ENCODE peak calls at places on chromosomes 16 and 17, in seven cellular contexts. One of them, this sample, is unnamed.
A peak's percentile ranks its signal among the peaks of the same experiment; 100 is the strongest.

GRCh38 chr17:68197091-68197996 is 50.5 kb upstream of the AMZ2 start:
- DNase-seq in pancreas: peak; percentile 78
- DNase-seq in psoas muscle: peak; percentile 70
- DNase-seq in kidney: peak; percentile 78
- DNase-seq in breast epithelium: no peak
- DNase-seq in HepG2: no peak
- DNase-seq in body of pancreas: no peak
- DNase-seq in this sample: no peak

GRCh38 chr17:74408262-74408661 is 23.6 kb upstream of the GPRC5C start:
- DNase-seq in HepG2: peak; percentile 71
- DNase-seq in kidney: no peak
- DNase-seq in body of pancreas: peak; percentile 31
- DNase-seq in breast epithelium: no peak
- DNase-seq in pancreas: no peak
- DNase-seq in psoas muscle: peak; percentile 67
- DNase-seq in this sample: no peak

GRCh38 chr17:21098934-21099687 is 27.7 kb upstream of the DHRS7B start:
- DNase-seq in breast epithelium: peak; percentile 28
- DNase-seq in HepG2: peak; percentile 80
- DNase-seq in psoas muscle: peak; percentile 73
- DNase-seq in pancreas: no peak
- DNase-seq in body of pancreas: peak; percentile 19
- DNase-seq in kidney: peak; percentile 75
- DNase-seq in this sample: no peak

GRCh38 chr17:58303981-58304734 is 23.4 kb upstream of the MPO start:
- DNase-seq in kidney: peak; percentile 62
- DNase-seq in breast epithelium: peak; percentile 15
- DNase-seq in body of pancreas: peak; percentile 52
- DNase-seq in pancreas: peak; percentile 83
- DNase-seq in psoas muscle: no peak
- DNase-seq in HepG2: peak; percentile 52
- DNase-seq in this sample: peak; percentile 56

GRCh38 chr16:86970279-86970678 is 346.9 kb downstream of the C16orf95 start:
- DNase-seq in pancreas: no peak
- DNase-seq in breast epithelium: no peak
- DNase-seq in body of pancreas: no peak
- DNase-seq in HepG2: no peak
- DNase-seq in kidney: peak; percentile 7
- DNase-seq in psoas muscle: peak; percentile 39
- DNase-seq in this sample: no peak

GRCh38 chr16:24789881-24790280 is 55.9 kb upstream of the SLC5A11 start:
- DNase-seq in pancreas: no peak
- DNase-seq in HepG2: no peak
- DNase-seq in breast epithelium: no peak
- DNase-seq in body of pancreas: no peak
- DNase-seq in psoas muscle: no peak
- DNase-seq in kidney: no peak
- DNase-seq in this sample: no peak

GRCh38 chr16:83171396-83171795 is 544.6 kb downstream of the CDH13 start:
- DNase-seq in kidney: no peak
- DNase-seq in psoas muscle: no peak
- DNase-seq in HepG2: no peak
- DNase-seq in pancreas: no peak
- DNase-seq in breast epithelium: no peak
- DNase-seq in body of pancreas: no peak
- DNase-seq in this sample: no peak

GRCh38 chr17:45320931-45321461 is 4.2 kb upstream of the MAP3K14 start:
- DNase-seq in psoas muscle: no peak
- DNase-seq in kidney: peak; percentile 63
- DNase-seq in pancreas: no peak
- DNase-seq in breast epithelium: no peak
- DNase-seq in body of pancreas: no peak
- DNase-seq in HepG2: no peak
- DNase-seq in this sample: no peak

GRCh38 chr16:70759666-70760065 is 41.3 kb downstream of the VAC14 start:
- DNase-seq in body of pancreas: no peak
- DNase-seq in psoas muscle: no peak
- DNase-seq in kidney: peak; percentile 21
- DNase-seq in breast epithelium: no peak
- DNase-seq in HepG2: no peak
- DNase-seq in pancreas: no peak
- DNase-seq in this sample: no peak

GRCh38 chr17:80855968-80856862 is 135.4 kb upstream of the CHMP6 start:
- DNase-seq in HepG2: peak; percentile 31
- DNase-seq in kidney: peak; percentile 83
- DNase-seq in breast epithelium: peak; percentile 70
- DNase-seq in body of pancreas: no peak
- DNase-seq in psoas muscle: peak; percentile 91
- DNase-seq in pancreas: no peak
- DNase-seq in this sample: peak; percentile 70

GRCh38 chr17:45309400-45309799 is 7.4 kb downstream of the MAP3K14 start:
- DNase-seq in breast epithelium: no peak
- DNase-seq in psoas muscle: no peak
- DNase-seq in body of pancreas: no peak
- DNase-seq in kidney: no peak
- DNase-seq in HepG2: no peak
- DNase-seq in pancreas: no peak
- DNase-seq in this sample: no peak

GRCh38 chr16:8398548-8398947 is 191.8 kb downstream of the TMEM114 start:
- DNase-seq in breast epithelium: no peak
- DNase-seq in pancreas: no peak
- DNase-seq in kidney: no peak
- DNase-seq in body of pancreas: no peak
- DNase-seq in HepG2: no peak
- DNase-seq in psoas muscle: no peak
- DNase-seq in this sample: no peak

GRCh38 chr16:87076950-87077749 is 240.0 kb downstream of the C16orf95 start:
- DNase-seq in HepG2: peak; percentile 63
- DNase-seq in body of pancreas: peak; percentile 82
- DNase-seq in psoas muscle: no peak
- DNase-seq in breast epithelium: no peak
- DNase-seq in pancreas: peak; percentile 90
- DNase-seq in kidney: no peak
- DNase-seq in this sample: no peak

GRCh38 chr16:66746682-66747081 is 4.7 kb downstream of the DYNC1LI2 start:
- DNase-seq in pancreas: no peak
- DNase-seq in HepG2: no peak
- DNase-seq in body of pancreas: no peak
- DNase-seq in kidney: no peak
- DNase-seq in breast epithelium: no peak
- DNase-seq in psoas muscle: no peak
- DNase-seq in this sample: no peak

GRCh38 chr16:87948119-87948545 is 3.1 kb upstream of the BANP start:
- DNase-seq in breast epithelium: no peak
- DNase-seq in psoas muscle: no peak
- DNase-seq in body of pancreas: no peak
- DNase-seq in pancreas: peak; percentile 15
- DNase-seq in kidney: peak; percentile 20
- DNase-seq in HepG2: peak; percentile 63
- DNase-seq in this sample: no peak

GRCh38 chr17:39934324-39934723 is 6.8 kb downstream of the LRRC3C start:
- DNase-seq in pancreas: no peak
- DNase-seq in breast epithelium: no peak
- DNase-seq in kidney: no peak
- DNase-seq in psoas muscle: no peak
- DNase-seq in HepG2: peak; percentile 61
- DNase-seq in body of pancreas: no peak
- DNase-seq in this sample: no peak
- H3K27ac ChIP-seq in pancreas: no peak overlapping the region
- H3K27ac ChIP-seq in breast epithelium: no peak overlapping the region
- H3K27ac ChIP-seq in kidney: no peak overlapping the region
- H3K27ac ChIP-seq in psoas muscle: peak overlapping the region; percentile 61
- H3K27ac ChIP-seq in HepG2: no peak overlapping the region
- H3K27ac ChIP-seq in body of pancreas: no peak overlapping the region
- H3K27ac ChIP-seq in this sample: no peak overlapping the region

GRCh38 chr17:82240506-82241182 is 11.8 kb downstream of the SLC16A3 start:
- DNase-seq in body of pancreas: no peak
- DNase-seq in HepG2: no peak
- DNase-seq in psoas muscle: peak; percentile 54
- DNase-seq in kidney: peak; percentile 75
- DNase-seq in breast epithelium: no peak
- DNase-seq in pancreas: peak; percentile 66
- DNase-seq in this sample: no peak

GRCh38 chr17:82239926-82240505 is 11.2 kb downstream of the SLC16A3 start:
- DNase-seq in breast epithelium: no peak
- DNase-seq in body of pancreas: no peak
- DNase-seq in pancreas: peak; percentile 64
- DNase-seq in kidney: peak; percentile 78
- DNase-seq in HepG2: peak; percentile 73
- DNase-seq in psoas muscle: peak; percentile 67
- DNase-seq in this sample: no peak

GRCh38 chr17:82238562-82239201 is 9.8 kb downstream of the SLC16A3 start:
- DNase-seq in psoas muscle: peak; percentile 78
- DNase-seq in body of pancreas: no peak
- DNase-seq in kidney: peak; percentile 92
- DNase-seq in pancreas: peak; percentile 74
- DNase-seq in HepG2: no peak
- DNase-seq in breast epithelium: peak; percentile 86
- DNase-seq in this sample: no peak

GRCh38 chr17:82237746-82238561 is 9.1 kb downstream of the SLC16A3 start:
- DNase-seq in body of pancreas: no peak
- DNase-seq in psoas muscle: peak; percentile 61
- DNase-seq in pancreas: peak; percentile 78
- DNase-seq in breast epithelium: no peak
- DNase-seq in kidney: peak; percentile 79
- DNase-seq in HepG2: no peak
- DNase-seq in this sample: peak; percentile 66

DNA sequence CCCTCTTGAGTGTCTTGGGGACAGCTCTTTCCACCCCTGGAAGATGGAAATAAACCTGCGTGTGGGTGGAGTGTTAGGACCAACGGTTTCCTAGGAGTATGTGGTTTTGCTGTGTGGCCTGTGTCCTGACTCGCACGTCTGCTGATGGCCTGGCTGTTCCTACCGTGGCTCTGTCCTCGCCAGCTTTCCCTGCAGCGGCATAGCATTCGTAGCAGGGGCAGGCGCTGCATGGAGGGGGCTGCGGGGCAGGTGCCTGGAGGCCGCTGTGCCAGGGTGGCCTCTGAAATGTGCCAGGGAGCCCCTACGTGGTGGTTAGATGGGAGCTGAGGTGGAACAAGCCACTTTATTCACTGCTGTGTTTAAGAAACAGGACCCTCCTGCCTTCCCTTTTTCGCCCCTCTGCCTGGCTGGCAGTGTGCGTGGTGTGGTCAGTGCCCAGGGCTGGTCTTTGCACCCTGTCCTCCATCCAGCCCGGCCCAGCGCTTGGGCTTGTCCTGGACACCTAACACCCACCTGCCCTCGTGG is 10.6 kb downstream of the SLC16A3 start:
- DNase-seq in body of pancreas: no peak
- DNase-seq in kidney: no peak
- DNase-seq in psoas muscle: no peak
- DNase-seq in HepG2: no peak
- DNase-seq in pancreas: peak; percentile 74
- DNase-seq in breast epithelium: no peak
- DNase-seq in this sample: no peak
- H3K36me3 ChIP-seq in body of pancreas: peaks cover 2% of the 10 kb centered on the region
- H3K36me3 ChIP-seq in kidney: peaks cover 19% of the 10 kb centered on the region
- H3K36me3 ChIP-seq in psoas muscle: no peaks in the 10 kb centered on the region
- H3K36me3 ChIP-seq in HepG2: peaks cover 35% of the 10 kb centered on the region
- H3K36me3 ChIP-seq in pancreas: peaks cover 18% of the 10 kb centered on the region
- H3K36me3 ChIP-seq in breast epithelium: no peaks in the 10 kb centered on the region
- H3K36me3 ChIP-seq in this sample: peaks cover 43% of the 10 kb centered on the region

GRCh38 chr17:41547921-41548843 is 20.1 kb upstream of the KRT19 start:
- DNase-seq in HepG2: no peak
- DNase-seq in breast epithelium: peak; percentile 96
- DNase-seq in body of pancreas: peak; percentile 31
- DNase-seq in pancreas: peak; percentile 76
- DNase-seq in psoas muscle: peak; percentile 59
- DNase-seq in kidney: peak; percentile 95
- DNase-seq in this sample: peak; percentile 92

GRCh38 chr17:41547378-41547841 is 19.3 kb upstream of the KRT19 start:
- DNase-seq in breast epithelium: no peak
- DNase-seq in kidney: no peak
- DNase-seq in pancreas: no peak
- DNase-seq in psoas muscle: no peak
- DNase-seq in HepG2: no peak
- DNase-seq in body of pancreas: no peak
- DNase-seq in this sample: no peak

GRCh38 chr17:41548844-41549595 is 20.9 kb upstream of the KRT19 start:
- DNase-seq in HepG2: peak; percentile 82
- DNase-seq in psoas muscle: peak; percentile 89
- DNase-seq in body of pancreas: peak; percentile 83
- DNase-seq in pancreas: peak; percentile 90
- DNase-seq in kidney: peak; percentile 92
- DNase-seq in breast epithelium: peak; percentile 88
- DNase-seq in this sample: peak; percentile 27

GRCh38 chr17:41551370-41551769 is 20.5 kb downstream of the KRT9 start:
- DNase-seq in psoas muscle: no peak
- DNase-seq in kidney: no peak
- DNase-seq in HepG2: no peak
- DNase-seq in body of pancreas: no peak
- DNase-seq in breast epithelium: no peak
- DNase-seq in pancreas: no peak
- DNase-seq in this sample: no peak

DNA sequence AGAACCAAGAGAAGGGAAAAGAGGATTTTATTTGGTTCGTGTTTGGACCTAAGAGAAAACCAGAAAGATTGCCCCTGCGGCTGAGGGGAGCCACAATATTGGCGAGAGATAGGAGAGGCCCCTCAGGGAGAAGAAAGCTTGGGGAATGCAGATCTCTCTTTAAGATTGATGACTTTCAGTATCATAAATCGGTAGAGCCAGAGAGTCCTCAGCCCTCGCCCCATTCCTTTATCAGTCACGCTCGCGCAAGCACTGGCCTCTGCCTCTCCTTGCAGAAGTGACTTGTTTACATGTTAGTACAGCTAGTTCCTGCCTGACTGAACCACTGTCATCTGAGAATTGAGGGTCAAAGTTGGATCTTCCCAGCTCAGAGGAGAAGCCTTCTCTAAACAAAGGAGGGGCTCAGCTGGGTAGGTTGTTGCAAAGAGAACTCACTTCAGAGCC is 21.5 kb upstream of the KRT19 start:
- DNase-seq in psoas muscle: no peak
- DNase-seq in HepG2: no peak
- DNase-seq in body of pancreas: no peak
- DNase-seq in kidney: no peak
- DNase-seq in pancreas: no peak
- DNase-seq in breast epithelium: no peak
- DNase-seq in this sample: no peak
- H3K27ac ChIP-seq in psoas muscle: no peak overlapping the region
- H3K27ac ChIP-seq in HepG2: no peak overlapping the region
- H3K27ac ChIP-seq in body of pancreas: no peak overlapping the region
- H3K27ac ChIP-seq in kidney: no peak overlapping the region
- H3K27ac ChIP-seq in pancreas: no peak overlapping the region
- H3K27ac ChIP-seq in breast epithelium: peak overlapping the region; percentile 94
- H3K27ac ChIP-seq in this sample: no peak overlapping the region

DNA sequence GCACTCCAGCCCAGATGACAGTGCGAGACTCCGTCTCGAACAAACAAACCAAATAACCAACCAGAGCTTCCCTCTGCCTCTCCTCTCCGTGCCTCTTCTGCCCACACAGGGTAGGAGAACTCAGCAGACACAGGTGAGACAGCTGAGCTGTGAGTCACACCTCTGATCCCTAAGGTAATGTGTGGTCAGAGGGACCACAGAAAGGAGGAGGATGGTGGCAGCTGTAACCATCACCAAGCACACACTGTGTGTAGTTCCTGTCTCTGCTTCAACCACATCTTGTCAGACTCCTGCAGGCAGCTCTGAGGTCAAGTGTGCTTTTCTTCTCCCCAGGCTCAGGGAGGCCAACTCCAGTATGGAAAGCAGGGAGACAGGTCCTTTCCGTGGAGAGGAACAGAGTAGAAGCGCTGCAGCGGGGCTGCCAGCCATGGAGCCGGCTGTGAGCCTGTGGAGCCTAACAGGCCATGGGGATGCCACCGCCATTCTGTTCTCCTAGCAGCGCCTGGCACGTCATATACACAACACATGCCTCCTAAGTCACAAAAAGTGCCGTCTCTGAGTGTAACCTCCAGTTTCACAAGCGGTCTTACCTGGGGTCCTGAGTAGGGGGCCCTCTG is 7.1 kb downstream of the NUDT16L1 start:
- DNase-seq in breast epithelium: no peak
- DNase-seq in kidney: peak; percentile 9
- DNase-seq in body of pancreas: peak; percentile 5
- DNase-seq in pancreas: peak; percentile 34
- DNase-seq in psoas muscle: peak; percentile 48
- DNase-seq in HepG2: no peak
- DNase-seq in this sample: no peak
- H3K36me3 ChIP-seq in breast epithelium: no peaks in the 10 kb centered on the region
- H3K36me3 ChIP-seq in kidney: peaks cover 29% of the 10 kb centered on the region
- H3K36me3 ChIP-seq in body of pancreas: no peaks in the 10 kb centered on the region
- H3K36me3 ChIP-seq in pancreas: peaks cover 62% of the 10 kb centered on the region
- H3K36me3 ChIP-seq in psoas muscle: peaks cover 7% of the 10 kb centered on the region
- H3K36me3 ChIP-seq in HepG2: peaks cover 35% of the 10 kb centered on the region
- H3K36me3 ChIP-seq in this sample: peaks cover 86% of the 10 kb centered on the region